ENCODE peak calls at places on chromosomes 13 and 19, in four cellular contexts. J is lung; L is NCI-H1694 treated with DMSO at 0.1 percent for 48 hours; U is stimulated activated CD8-positive, alpha-beta memory T cell treated with anti-CD3 and anti-CD28 coated beads, Interleukin-2, amount 100 ng/mL, for 48 hours. A is an unnamed sample.

GRCh38 chr19:1460033-1460995 is 10.4 kb downstream of the APC2 start:
- DNase-seq in J (no peak), L (no peak), U (no peak), A (no peak)

GRCh38 chr19:31127132-31127967 is 221.9 kb downstream of the TSHZ3 start:
- DNase-seq in J (no peak), L (no peak), U (no peak), A (no peak)

GRCh38 chr19:30696514-30696913 is 324.3 kb downstream of the ZNF536 start:
- DNase-seq in J (no peak), L (no peak), U (no peak), A (peak; percentile 8)

GRCh38 chr19:42286349-42287016 is 15.4 kb upstream of the PRR19 start:
- DNase-seq in J (no peak), L (no peak), U (no peak), A (no peak)

GRCh38 chr13:81929988-81930387 is 1589.1 kb upstream of the SPRY2 start:
- DNase-seq in J (no peak), L (peak; percentile 15), U (no peak), A (no peak)

GRCh38 chr19:478236-478888 is 17.5 kb upstream of the SHC2 start:
- DNase-seq in J (no peak), L (no peak), U (no peak), A (no peak)

GRCh38 chr19:48616041-48616436 is 1.2 kb upstream of the FAM83E start:
- DNase-seq in J (no peak), L (no peak), U (no peak), A (no peak)

GRCh38 chr19:16671652-16672274 is 10.8 kb downstream of the TMEM38A start:
- DNase-seq in J (no peak), L (no peak), U (no peak), A (no peak)

GRCh38 chr19:56504581-56504980 is 3.1 kb upstream of the ZNF471 start:
- DNase-seq in J (no peak), L (no peak), U (no peak), A (no peak)

GRCh38 chr13:98089826-98090225 is 53.1 kb upstream of the FARP1 start:
- DNase-seq in J (no peak), L (no peak), U (no peak), A (no peak)

GRCh38 chr13:62687727-62688126 is 1272.1 kb upstream of the PCDH20 start:
- DNase-seq in J (no peak), L (no peak), U (peak; percentile 0), A (no peak)

GRCh38 chr13:97627566-97627965 is 193.6 kb downstream of the RAP2A start:
- DNase-seq in J (no peak), L (peak; percentile 9), U (no peak), A (no peak)

GRCh38 chr13:108987488-108987887 is 358.1 kb downstream of the MYO16 start:
- DNase-seq in J (no peak), L (no peak), U (no peak), A (no peak)

GRCh38 chr13:113646921-113647340 is 11.1 kb downstream of the ATP4B start:
- DNase-seq in J (no peak), L (no peak), U (no peak), A (no peak)

GRCh38 chr13:44306401-44307192 is 67.0 kb upstream of the SERP2 start:
- DNase-seq in J (no peak), L (no peak), U (no peak), A (no peak)

GRCh38 chr19:13060233-13060963 is 42.3 kb downstream of the LYL1 start:
- DNase-seq in J (no peak), L (no peak), U (no peak), A (no peak)

GRCh38 chr19:39845621-39846175 is 481 bp downstream of the FBL start:
- DNase-seq in J (no peak), L (peak; percentile 13), U (no peak), A (no peak)

GRCh38 chr13:110380359-110381028 is 73.4 kb downstream of the COL4A2 start:
- DNase-seq in J (no peak), L (no peak), U (no peak), A (no peak)

GRCh38 chr13:96041326-96042092 is 11.7 kb downstream of the UGGT2 start:
- DNase-seq in J (no peak), L (no peak), U (no peak), A (no peak)

GRCh38 chr19:19535311-19536191 is 2.5 kb upstream of the CILP2 start:
- DNase-seq in J (no peak), L (no peak), U (no peak), A (no peak)

GRCh38 chr13:34161829-34162544 is 344.0 kb downstream of the RFC3 start:
- DNase-seq in J (no peak), L (no peak), U (no peak), A (no peak)

GRCh38 chr13:35769812-35770211 is 293.3 kb upstream of the MAB21L1 start:
- DNase-seq in J (no peak), L (peak; percentile 36), U (no peak), A (no peak)

GRCh38 chr13:97944396-97945029 is 9.0 kb upstream of the IPO5 start:
- DNase-seq in J (no peak), L (no peak), U (no peak), A (no peak)

GRCh38 chr19:31356587-31357314 is 7.5 kb upstream of the TSHZ3 start:
- DNase-seq in J (no peak), L (no peak), U (peak; percentile 61), A (no peak)

GRCh38 chr13:85277753-85278152 is 521.5 kb downstream of the SLITRK6 start:
- DNase-seq in J (no peak), L (no peak), U (no peak), A (no peak)